ENCODE peak calls at places on chromosomes 4 and X, in five cellular contexts. M is SW480, Y is nucleus accumbens, A is head of caudate nucleus, N is NCI-H2081. F is an unnamed sample.

GRCh38 chr4:145736241-145736831 is 56.4 kb downstream of the C4orf51 start:
- DNase-seq in Y (no peak), A (no peak), M (no peak), N (peak; percentile 45), F (no peak)

GRCh38 chr4:161189286-161190134 is 974.3 kb downstream of the FSTL5 start:
- DNase-seq in N (no peak), Y (no peak), M (no peak), A (no peak), F (no peak)

GRCh38 chr4:102196221-102196620 is 149.1 kb downstream of the SLC39A8 start:
- DNase-seq in Y (no peak), M (no peak), A (no peak), N (no peak), F (no peak)

GRCh38 chrX:101108293-101108692 is 10.3 kb downstream of the CENPI start:
- DNase-seq in M (no peak), A (no peak), Y (no peak), N (no peak), F (no peak)

GRCh38 chr4:158172196-158172557 is 648 bp downstream of the GASK1B start:
- DNase-seq in A (no peak), Y (no peak), M (no peak), N (no peak), F (no peak)

GRCh38 chr4:87240341-87240740 is 19.9 kb upstream of the KLHL8 start:
- DNase-seq in A (no peak), M (no peak), Y (no peak), N (peak; percentile 69), F (no peak)

GRCh38 chr4:47551682-47552081 is 66.6 kb downstream of the ATP10D start:
- DNase-seq in N (no peak), M (no peak), Y (no peak), A (no peak), F (no peak)

GRCh38 chrX:151921866-151922265 is 9.2 kb downstream of the MAGEA4 start:
- DNase-seq in A (no peak), Y (no peak), M (no peak), N (no peak), F (no peak)

GRCh38 chr4:40587351-40587750 is 42.3 kb downstream of the RBM47 start:
- DNase-seq in N (no peak), Y (no peak), M (no peak), A (no peak), F (no peak)

GRCh38 chr4:181647396-181648107 is 595.6 kb upstream of the TENM3 start:
- DNase-seq in A (no peak), Y (no peak), M (no peak), N (no peak), F (no peak)

GRCh38 chr4:128711361-128711760 is 98.1 kb upstream of the JADE1 start:
- DNase-seq in Y (no peak), M (no peak), N (no peak), A (no peak), F (no peak)

GRCh38 chrX:31036895-31037294 is 34.9 kb downstream of the FTHL17 start:
- DNase-seq in A (no peak), M (peak; percentile 28), Y (no peak), N (peak; percentile 60), F (peak; percentile 0)

GRCh38 chr4:57233391-57233790 is 123.2 kb upstream of the IGFBP7 start:
- DNase-seq in Y (no peak), M (no peak), A (no peak), N (no peak), F (no peak)

GRCh38 chr4:183962413-183962812 is 57.3 kb downstream of the STOX2 start:
- DNase-seq in N (no peak), Y (no peak), A (no peak), M (no peak), F (no peak)

GRCh38 chr4:57018930-57019329 is 40.2 kb downstream of the POLR2B start:
- DNase-seq in M (no peak), Y (no peak), N (no peak), A (no peak), F (no peak)

GRCh38 chr4:37066149-37066548 is 178.4 kb upstream of the NWD2 start:
- DNase-seq in M (no peak), A (no peak), N (peak; percentile 84), Y (no peak), F (no peak)

GRCh38 chrX:42776195-42776594 is 1.8 kb downstream of the PPP1R2C start:
- DNase-seq in N (no peak), Y (no peak), A (no peak), M (no peak), F (no peak)

GRCh38 chrX:97326456-97326855 is 442.7 kb downstream of the RPA4 start:
- DNase-seq in M (no peak), A (no peak), Y (no peak), N (no peak), F (no peak)

GRCh38 chr4:87807402-87807801 is 8.0 kb downstream of the IBSP start:
- DNase-seq in Y (no peak), A (no peak), M (no peak), N (no peak), F (no peak)

GRCh38 chr4:123559955-123560669 is 163.5 kb downstream of the SPRY1 start:
- DNase-seq in M (no peak), Y (no peak), A (no peak), N (no peak), F (no peak)

GRCh38 chr4:3387943-3388348 is 53.8 kb upstream of the HGFAC start:
- DNase-seq in A (peak; percentile 77), N (peak; percentile 23), Y (peak; percentile 35), M (no peak), F (no peak)

GRCh38 chr4:189084671-189085070 is 856.0 kb upstream of the FRG1 start:
- DNase-seq in N (no peak), M (no peak), Y (no peak), A (no peak), F (no peak)

GRCh38 chrX:38220024-38220935 is at the start of gene SRPX:
- DNase-seq in A (no peak), N (peak; percentile 7), Y (peak; percentile 1), M (peak; percentile 40), F (peak; percentile 7)

GRCh38 chrX:46628406-46629371 is 55.1 kb downstream of the CHST7 start:
- DNase-seq in A (no peak), N (no peak), Y (no peak), M (no peak), F (no peak)

GRCh38 chr4:24475756-24476155 is 108.6 kb downstream of the DHX15 start:
- DNase-seq in N (no peak), Y (no peak), A (no peak), M (no peak), F (no peak)

GRCh38 chrX:154712781-154713391 is 38.0 kb downstream of the GAB3 start:
- DNase-seq in N (no peak), A (no peak), M (peak; percentile 88), Y (no peak), F (no peak)

GRCh38 chr4:159540501-159540900 is 437.6 kb downstream of the RAPGEF2 start:
- DNase-seq in N (no peak), A (no peak), M (no peak), Y (no peak), F (no peak)

GRCh38 chr4:100095729-100096595 is 94.3 kb downstream of the DDIT4L start:
- DNase-seq in Y (peak; percentile 3), N (peak; percentile 64), A (peak; percentile 42), M (peak; percentile 70), F (no peak)

GRCh38 chr4:26273308-26273980 is 47.4 kb upstream of the RBPJ start:
- DNase-seq in M (no peak), A (no peak), Y (peak; percentile 27), N (no peak), F (peak; percentile 6)

GRCh38 chrX:73977542-73978169 is 326.3 kb upstream of the ZCCHC13 start:
- DNase-seq in Y (no peak), M (no peak), A (no peak), N (no peak), F (peak; percentile 0)

GRCh38 chr4:138401330-138401729 is 159.2 kb upstream of the SLC7A11 start:
- DNase-seq in N (peak; percentile 3), A (no peak), Y (no peak), M (no peak), F (no peak)

GRCh38 chrX:22686138-22686541 is 313.6 kb upstream of the DDX53 start:
- DNase-seq in N (peak; percentile 91), M (peak; percentile 4), A (no peak), Y (no peak), F (no peak)

GRCh38 chr4:184316821-184317220 is 99.1 kb upstream of the ENPP6 start:
- DNase-seq in A (no peak), N (no peak), M (no peak), Y (no peak), F (no peak)

GRCh38 chr4:63814171-63814964 is 594.9 kb downstream of the TECRL start:
- DNase-seq in A (no peak), N (no peak), M (no peak), Y (no peak), F (no peak)

GRCh38 chr4:61320154-61320553 is 120.0 kb downstream of the ADGRL3 start:
- DNase-seq in M (no peak), N (no peak), A (no peak), Y (no peak), F (no peak)

GRCh38 chr4:76626686-76627465 is 191.8 kb downstream of the SHROOM3 start:
- DNase-seq in N (no peak), A (no peak), Y (no peak), M (no peak), F (no peak)

GRCh38 chrX:69285881-69286545 is 120.8 kb upstream of the PJA1 start:
- DNase-seq in N (peak; percentile 2), M (no peak), Y (no peak), A (peak; percentile 58), F (no peak)

GRCh38 chrX:103488332-103488731 is 31.0 kb downstream of the RAB40A start:
- DNase-seq in M (peak; percentile 11), Y (no peak), A (no peak), N (peak; percentile 13), F (no peak)

F was measured in putamen.